ENCODE peak calls at places on chromosomes 16 and 17, in five cellular contexts. Y is H9, O is neuronal stem cell, W is trophoblast cell, E is mesenchymal stem cell. L is an unnamed sample.

GRCh38 chr16:56506941-56507340 is 12.9 kb downstream of the BBS2 start:
- DNase-seq in Y (no peak), O (no peak), W (no peak), E (no peak), L (no peak)

GRCh38 chr17:58832514-58832913 is 76.9 kb downstream of the PPM1E start:
- DNase-seq in Y (no peak), W (no peak), E (no peak), O (no peak), L (no peak)

GRCh38 chr16:19307587-19308241 is 22.2 kb downstream of the CLEC19A start:
- DNase-seq in E (no peak), Y (peak), W (no peak), O (peak), L (peak)

GRCh38 chr16:47815655-47816054 is 340.1 kb downstream of the ABCC12 start:
- DNase-seq in E (peak), Y (no peak), W (no peak), O (no peak), L (no peak)

GRCh38 chr17:37025847-37026533 is 77.2 kb downstream of the AATF start:
- DNase-seq in Y (no peak), O (no peak), E (no peak), W (no peak), L (no peak)

GRCh38 chr17:34358631-34359030 is 2.4 kb downstream of the CCL13 start:
- DNase-seq in W (no peak), Y (no peak), E (no peak), O (no peak), L (no peak)

GRCh38 chr16:24539850-24540484 is 601 bp downstream of the RBBP6 start:
- DNase-seq in O (no peak), W (peak), E (no peak), Y (no peak), L (no peak)

GRCh38 chr17:78661092-78661770 is 84.0 kb upstream of the DNAH17 start:
- DNase-seq in O (no peak), Y (no peak), W (peak), E (no peak), L (no peak)

GRCh38 chr17:79715318-79716182 is 15.2 kb upstream of the ENPP7 start:
- DNase-seq in O (no peak), E (no peak), Y (no peak), W (no peak), L (no peak)

GRCh38 chr16:21100447-21100846 is 50.2 kb downstream of the DNAH3 start:
- DNase-seq in O (no peak), Y (no peak), W (no peak), E (peak), L (no peak)

GRCh38 chr17:51046527-51047384 is 73.9 kb downstream of the SPAG9 start:
- DNase-seq in O (peak), E (peak), W (no peak), Y (peak), L (peak)

GRCh38 chr17:57242148-57242547 is 14.2 kb upstream of the MSI2 start:
- DNase-seq in Y (no peak), W (no peak), E (peak), O (no peak), L (no peak)

GRCh38 chr17:50364715-50365114 is 8.3 kb downstream of the MRPL27 start:
- DNase-seq in Y (peak), O (no peak), E (peak), W (no peak), L (no peak)

GRCh38 chr17:80833952-80834895 is 157.4 kb upstream of the CHMP6 start:
- DNase-seq in E (no peak), O (no peak), Y (no peak), W (no peak), L (no peak)

GRCh38 chr17:39239640-39240314 is 14.0 kb upstream of the STAC2 start:
- DNase-seq in W (peak), O (no peak), E (no peak), Y (peak), L (no peak)

GRCh38 chr17:30291571-30292489 is at the start of gene BLMH:
- DNase-seq in W (peak), E (peak), Y (peak), O (peak), L (peak)

GRCh38 chr16:72848759-72849664 is 198.9 kb downstream of the ZFHX3 start:
- DNase-seq in E (peak), W (no peak), Y (no peak), O (no peak), L (no peak)

GRCh38 chr17:11251561-11252107 is 10.6 kb downstream of the SHISA6 start:
- DNase-seq in E (no peak), O (no peak), W (no peak), Y (peak), L (no peak)

GRCh38 chr17:77285594-77286390 is 145.0 kb downstream of the SEC14L1 start:
- DNase-seq in Y (no peak), O (no peak), E (peak), W (peak), L (no peak)

GRCh38 chr17:50290074-50290702 is 15.9 kb downstream of the TMEM92 start:
- DNase-seq in W (peak), O (no peak), E (peak), Y (no peak), L (no peak)

GRCh38 chr17:15180121-15180561 is 85.0 kb downstream of the PMP22 start:
- DNase-seq in O (no peak), E (no peak), Y (peak), W (no peak), L (peak)

GRCh38 chr17:16297367-16298139 is 55.7 kb downstream of the CENPV start:
- DNase-seq in E (no peak), W (no peak), O (no peak), Y (no peak), L (peak)

GRCh38 chr16:24863582-24864437 is 18.0 kb downstream of the SLC5A11 start:
- DNase-seq in Y (no peak), E (no peak), O (no peak), W (no peak), L (no peak)

GRCh38 chr16:54812229-54812628 is 118.4 kb upstream of the IRX5 start:
- DNase-seq in Y (no peak), O (no peak), E (no peak), W (no peak), L (no peak)

GRCh38 chr17:17684901-17685774 is 3.9 kb downstream of the RAI1 start:
- DNase-seq in Y (peak), W (no peak), O (no peak), E (peak), L (no peak)

GRCh38 chr17:60695960-60696359 is 18.3 kb downstream of the BCAS3 start:
- DNase-seq in W (peak), O (no peak), E (no peak), Y (no peak), L (no peak)

GRCh38 chr16:50261160-50261706 is 5.1 kb upstream of the ADCY7 start:
- DNase-seq in E (no peak), O (no peak), W (no peak), Y (no peak), L (no peak)

GRCh38 chr17:37672545-37673078 is 29.4 kb upstream of the DDX52 start:
- DNase-seq in W (no peak), O (no peak), Y (no peak), E (peak), L (no peak)

GRCh38 chr16:26665166-26665939 is 401.4 kb upstream of the C16orf82 start:
- DNase-seq in W (no peak), Y (no peak), E (no peak), O (no peak), L (no peak)

GRCh38 chr17:82502207-82502606 is 17.3 kb upstream of the FOXK2 start:
- DNase-seq in O (no peak), W (no peak), Y (no peak), E (no peak), L (no peak)

GRCh38 chr17:82037113-82037888 is at the start of gene DCXR:
- DNase-seq in Y (peak), E (peak), O (peak), W (peak), L (peak)

GRCh38 chr17:33292981-33293867 is at the start of gene ASIC2:
- DNase-seq in O (peak), W (peak), Y (peak), E (peak), L (peak)

GRCh38 chr16:31477220-31478216 is 5.4 kb upstream of the SLC5A2 start:
- DNase-seq in O (no peak), E (no peak), Y (peak), W (peak), L (no peak)

GRCh38 chr16:23182675-23183485 is at the start of gene SCNN1G:
- DNase-seq in Y (peak), O (peak), E (no peak), W (no peak), L (no peak)

GRCh38 chr16:30662449-30662848 is 4.2 kb downstream of the FBRS start:
- DNase-seq in W (no peak), O (no peak), E (no peak), Y (no peak), L (no peak)

GRCh38 chr17:81114694-81115093 is 50.6 kb upstream of the PVALEF start:
- DNase-seq in E (no peak), Y (no peak), O (no peak), W (no peak), L (no peak)

GRCh38 chr17:16942141-16943031 is 29.5 kb downstream of the TNFRSF13B start:
- DNase-seq in Y (no peak), W (no peak), E (no peak), O (no peak), L (no peak)

GRCh38 chr16:58105619-58106018 is 23.6 kb downstream of the CFAP20 start:
- DNase-seq in Y (no peak), E (peak), W (no peak), O (no peak), L (no peak)

GRCh38 chr16:30748634-30749445 is 615 bp downstream of the PHKG2 start:
- DNase-seq in Y (peak), E (peak), O (peak), W (peak), L (no peak)

GRCh38 chr17:28509784-28510183 is 3.6 kb downstream of the FOXN1 start:
- DNase-seq in E (no peak), O (no peak), Y (no peak), W (no peak), L (no peak)
- H3K14ac ChIP-seq in E (no peak), O (no peak), Y (no peak), W (no peak), L (no peak)

GRCh38 chr16:86887416-86887815 is 309.1 kb downstream of the FOXL1 start:
- DNase-seq in O (no peak), E (no peak), Y (no peak), W (no peak), L (no peak)

GRCh38 chr16:86892509-86892908 is 314.2 kb downstream of the FOXL1 start:
- DNase-seq in W (no peak), O (no peak), E (no peak), Y (no peak), L (no peak)

GRCh38 chr16:86888240-86889044 is 310.1 kb downstream of the FOXL1 start:
- DNase-seq in O (no peak), Y (no peak), W (no peak), E (no peak), L (no peak)

GRCh38 chr16:86891121-86891520 is 312.8 kb downstream of the FOXL1 start:
- DNase-seq in E (no peak), Y (no peak), O (no peak), W (no peak), L (no peak)

GRCh38 chr16:86889974-86890373 is 311.6 kb downstream of the FOXL1 start:
- DNase-seq in W (no peak), O (no peak), Y (no peak), E (no peak), L (no peak)
- H2BK12ac ChIP-seq in W (no peak), O (no peak), Y (no peak), E (no peak), L (no peak)

DNA sequence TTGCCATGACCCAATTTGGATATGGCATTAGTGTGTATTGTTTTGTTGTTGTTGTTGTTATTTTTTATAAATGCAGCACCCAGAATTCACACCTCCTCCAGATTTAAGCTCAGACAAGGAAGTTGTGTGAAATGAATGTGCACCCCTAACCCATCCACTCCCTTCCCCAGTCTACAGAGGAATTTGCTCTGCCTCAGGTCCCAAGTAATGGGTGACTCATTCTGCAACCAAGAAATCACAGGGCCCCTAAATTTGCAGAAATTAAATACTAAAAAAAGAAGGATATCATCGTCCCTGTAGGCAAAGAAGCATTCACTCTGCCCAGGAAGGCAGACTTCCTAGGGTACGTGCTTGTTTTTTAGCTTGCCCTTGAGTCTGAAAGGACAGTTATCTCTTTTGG is 62.3 kb downstream of the CLEC16A start:
- DNase-seq in O (no peak), W (no peak), E (no peak), Y (no peak), L (no peak)
- H3K14ac ChIP-seq in O (no peak), W (no peak), E (no peak), Y (no peak), L (no peak)

GRCh38 chr16:6111390-6111789 is 1013.8 kb upstream of the EEF2KMT start:
- DNase-seq in E (no peak), W (no peak), Y (no peak), O (no peak), L (no peak)
- H2BK12ac ChIP-seq in E (no peak), W (no peak), Y (no peak), O (no peak), L (no peak)

GRCh38 chr17:28124962-28125361 is 82.5 kb downstream of the NLK start:
- DNase-seq in W (no peak), E (no peak), Y (no peak), O (no peak), L (no peak)
- H3K14ac ChIP-seq in W (no peak), E (no peak), Y (no peak), O (no peak), L (no peak)

GRCh38 chr17:74815671-74816370 is 39.7 kb upstream of the NAT9 start:
- DNase-seq in E (no peak), W (no peak), O (no peak), Y (peak), L (no peak)
- H2BK12ac ChIP-seq in E (no peak), W (no peak), O (no peak), Y (no peak), L (no peak)

GRCh38 chr17:41416478-41416877 is 7.9 kb downstream of the KRT37 start:
- DNase-seq in O (no peak), E (peak), Y (no peak), W (no peak), L (no peak)

GRCh38 chr17:41413982-41414381 is 10.4 kb downstream of the KRT37 start:
- DNase-seq in Y (no peak), O (no peak), W (no peak), E (no peak), L (no peak)

GRCh38 chr17:41417576-41418015 is 6.8 kb downstream of the KRT37 start:
- DNase-seq in E (no peak), W (peak), Y (peak), O (no peak), L (peak)

GRCh38 chr17:41415411-41415810 is 9.0 kb downstream of the KRT37 start:
- DNase-seq in O (no peak), Y (no peak), W (no peak), E (no peak), L (no peak)

GRCh38 chr17:41415833-41416335 is 8.5 kb downstream of the KRT37 start:
- DNase-seq in W (peak), Y (no peak), O (no peak), E (peak), L (no peak)
- H3K14ac ChIP-seq in W (no peak), Y (no peak), O (no peak), E (no peak), L (no peak)

GRCh38 chr16:4319454-4319853 is 3.6 kb downstream of the GLIS2 start:
- DNase-seq in O (no peak), E (no peak), W (no peak), Y (no peak), L (no peak)
- H2BK12ac ChIP-seq in O (no peak), E (peak), W (no peak), Y (no peak), L (no peak)

GRCh38 chr17:68036304-68037147 is 991 bp downstream of the KPNA2 start:
- DNase-seq in W (no peak), Y (no peak), O (no peak), E (no peak), L (no peak)

GRCh38 chr17:68034452-68034776 is 1.1 kb upstream of the KPNA2 start:
- DNase-seq in Y (no peak), E (no peak), W (no peak), O (no peak), L (no peak)

GRCh38 chr17:68033636-68034451 is 1.7 kb upstream of the KPNA2 start:
- DNase-seq in O (peak), E (peak), W (no peak), Y (peak), L (peak)

GRCh38 chr17:68035131-68035522 is 408 bp upstream of the KPNA2 start:
- DNase-seq in Y (peak), O (no peak), E (no peak), W (no peak), L (peak)

GRCh38 chr17:68035523-68036303 is at the start of gene KPNA2:
- DNase-seq in O (peak), W (peak), Y (peak), E (peak), L (peak)
- H3K14ac ChIP-seq in O (peak), W (peak), Y (peak), E (no peak), L (peak)